ENCODE peak calls at places on chromosomes 7 and 10, in ten cellular contexts. D is lower lobe of right lung, V is upper lobe of right lung, N is GM13976, I is natural killer cell, F is type B pancreatic cell, E is HepG2, O is RWPE1, Z is BJ, C is body of pancreas. Q is an unnamed sample.

GRCh38 chr10:63375458-63375857 is 90.3 kb downstream of the JMJD1C start:
- DNase-seq in N (no peak), D (no peak), I (no peak), O (no peak), Z (no peak), E (no peak), C (no peak), F (no peak), V (no peak), Q (no peak)

GRCh38 chr7:56007167-56007652 is 42.8 kb downstream of the NIPSNAP2 start:
- DNase-seq in F (no peak), N (no peak), D (no peak), E (peak; percentile 99), V (no peak), C (no peak), Z (no peak), O (peak; percentile 26), I (no peak), Q (peak; percentile 59)

GRCh38 chr10:74189999-74190421 is 39.0 kb downstream of the ADK start:
- DNase-seq in C (peak; percentile 17), I (no peak), V (no peak), F (no peak), N (peak; percentile 47), O (peak; percentile 77), E (peak; percentile 69), Z (peak; percentile 93), D (no peak), Q (no peak)

GRCh38 chr10:110918633-110919348 is at the start of gene BBIP1:
- DNase-seq in N (peak; percentile 93), V (no peak), O (peak; percentile 97), D (no peak), F (peak; percentile 92), I (peak; percentile 81), E (peak; percentile 99), C (no peak), Z (peak; percentile 100), Q (peak; percentile 94)

GRCh38 chr10:33735463-33735862 is 401.0 kb upstream of the NRP1 start:
- DNase-seq in Z (peak; percentile 4), C (no peak), E (no peak), D (no peak), F (no peak), I (no peak), N (no peak), O (no peak), V (no peak), Q (no peak)

GRCh38 chr10:61987951-61988379 is 86.5 kb downstream of the ARID5B start:
- DNase-seq in I (no peak), Z (no peak), C (no peak), D (no peak), V (no peak), E (no peak), N (peak; percentile 68), O (no peak), F (no peak), Q (no peak)

GRCh38 chr7:158782638-158783490 is 46.4 kb downstream of the ESYT2 start:
- DNase-seq in D (peak; percentile 54), I (no peak), Z (peak; percentile 16), O (peak; percentile 21), F (no peak), E (peak; percentile 15), C (peak; percentile 28), V (no peak), N (no peak), Q (no peak)

GRCh38 chr10:124685251-124685650 is 58.9 kb downstream of the FAM53B start:
- DNase-seq in C (peak; percentile 26), F (no peak), Z (no peak), N (no peak), I (no peak), D (peak; percentile 77), E (no peak), V (peak; percentile 76), O (no peak), Q (no peak)

GRCh38 chr10:49505589-49505988 is 33.3 kb downstream of the ERCC6 start:
- DNase-seq in N (no peak), V (no peak), C (no peak), I (no peak), O (no peak), E (no peak), F (no peak), D (no peak), Z (no peak), Q (no peak)

GRCh38 chr10:49502358-49502757 is 36.6 kb downstream of the ERCC6 start:
- DNase-seq in D (no peak), I (no peak), E (no peak), F (no peak), N (no peak), Z (no peak), O (no peak), V (no peak), C (no peak), Q (no peak)

GRCh38 chr10:49504528-49504927 is 34.4 kb downstream of the ERCC6 start:
- DNase-seq in F (no peak), N (no peak), Z (no peak), O (no peak), V (no peak), E (no peak), C (no peak), I (no peak), D (no peak), Q (no peak)

GRCh38 chr10:49508249-49508648 is 30.7 kb downstream of the ERCC6 start:
- DNase-seq in Z (no peak), D (no peak), O (no peak), V (no peak), C (no peak), E (no peak), N (no peak), F (no peak), I (no peak), Q (no peak)

DNA sequence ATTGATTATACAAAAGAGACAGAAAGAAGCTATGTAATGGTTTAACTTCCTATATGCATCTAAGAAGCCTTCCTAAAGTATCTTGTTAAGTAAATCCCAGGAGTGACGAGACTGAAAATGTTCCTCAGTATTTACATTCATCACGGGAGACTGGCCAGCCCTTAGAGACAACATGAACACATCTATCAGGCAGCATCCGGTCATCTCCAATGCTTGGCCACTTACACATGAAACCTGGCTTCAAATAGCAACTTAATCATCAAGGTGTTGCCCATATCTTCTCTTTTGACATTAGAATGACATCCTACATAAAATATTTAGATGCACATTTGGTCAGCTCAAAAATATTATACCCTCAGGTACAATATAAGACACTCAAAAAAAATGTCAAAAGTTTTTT is 33.8 kb downstream of the ERCC6 start:
- DNase-seq in V (no peak), N (no peak), F (no peak), E (no peak), O (no peak), I (no peak), C (no peak), Z (no peak), D (no peak), Q (no peak)
- TF ChIP-seq CTCF in V (no peak), N (no peak), F (no peak), E (no peak), O (no peak), I (no peak), C (no peak), Z (no peak), D (no peak), Q (no peak)

GRCh38 chr7:132390705-132391104 is 185.6 kb downstream of the PLXNA4 start:
- DNase-seq in N (no peak), D (no peak), F (no peak), V (no peak), E (no peak), Z (no peak), C (no peak), O (no peak), I (no peak), Q (no peak)

GRCh38 chr7:132392713-132393112 is 183.6 kb downstream of the PLXNA4 start:
- DNase-seq in C (no peak), E (no peak), D (no peak), I (no peak), Z (no peak), V (no peak), N (no peak), O (no peak), F (no peak), Q (no peak)

GRCh38 chr7:132393789-132394261 is 182.4 kb downstream of the PLXNA4 start:
- DNase-seq in E (no peak), F (no peak), N (no peak), D (no peak), Z (no peak), V (no peak), I (no peak), O (no peak), C (peak; percentile 51), Q (no peak)

GRCh38 chr7:132395375-132395774 is 180.9 kb downstream of the PLXNA4 start:
- DNase-seq in E (no peak), F (no peak), O (no peak), Z (no peak), C (no peak), D (no peak), V (no peak), N (no peak), I (no peak), Q (no peak)

GRCh38 chr7:132394283-132395003 is 181.8 kb downstream of the PLXNA4 start:
- DNase-seq in V (no peak), O (no peak), I (peak; percentile 21), E (no peak), C (no peak), N (peak; percentile 27), Z (no peak), F (no peak), D (no peak), Q (no peak)
- TF ChIP-seq CTCF in V (peak; percentile 36), O (no peak), I (peak; percentile 79), E (peak; percentile 18), C (no peak), N (no peak), Z (peak; percentile 5), F (peak; percentile 36), D (peak; percentile 22), Q (no peak)

DNA sequence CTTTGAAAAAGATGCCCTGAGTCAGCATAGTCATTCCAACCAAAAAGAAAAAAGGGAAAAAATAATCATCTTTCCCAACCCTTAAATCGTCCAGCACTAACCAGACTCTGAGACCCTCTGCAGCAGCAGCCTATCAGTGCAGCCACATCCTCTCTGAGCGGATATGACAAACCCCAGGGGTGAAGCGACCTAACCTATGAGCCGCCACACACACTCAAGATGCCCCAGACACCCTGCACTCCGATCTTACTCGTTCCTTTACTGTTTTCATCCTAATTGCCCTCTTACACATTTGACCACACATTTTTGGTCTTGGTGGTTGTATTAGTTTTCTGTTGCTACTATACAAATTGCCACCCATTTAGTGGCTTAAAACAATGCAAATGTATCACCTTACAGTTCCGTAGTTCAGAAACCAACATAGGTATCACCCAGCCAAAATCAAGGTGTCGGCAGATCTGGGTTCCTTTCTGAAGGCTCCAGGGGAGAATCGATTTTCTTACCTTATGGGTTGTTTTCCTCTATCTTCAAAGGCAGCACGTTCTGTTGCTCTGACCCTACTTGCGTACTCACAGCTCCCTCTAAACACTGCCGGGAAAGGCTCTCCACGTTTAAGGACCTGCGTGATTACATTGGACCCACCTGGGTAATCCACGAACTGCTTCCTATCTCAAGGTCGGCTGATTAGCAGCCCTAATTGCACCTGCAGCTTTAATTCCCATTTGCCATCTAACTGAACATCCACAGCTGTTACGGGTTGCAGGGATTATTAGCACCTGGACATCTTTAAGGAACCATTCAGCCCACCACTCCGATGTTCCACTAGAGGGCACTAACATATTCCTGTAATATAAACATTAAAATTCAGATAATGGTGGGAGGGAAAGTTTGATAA is 37.3 kb upstream of the PRSS1 start:
- DNase-seq in D (no peak), C (peak; percentile 73), Z (no peak), N (no peak), V (no peak), O (peak; percentile 8), F (no peak), E (no peak), I (peak; percentile 33), Q (no peak)
- TF ChIP-seq CTCF in D (peak; percentile 47), C (peak; percentile 72), Z (peak; percentile 68), N (peak; percentile 44), V (peak; percentile 51), O (peak; percentile 63), F (peak; percentile 71), E (peak; percentile 24), I (peak; percentile 73), Q (peak; percentile 56)

DNA sequence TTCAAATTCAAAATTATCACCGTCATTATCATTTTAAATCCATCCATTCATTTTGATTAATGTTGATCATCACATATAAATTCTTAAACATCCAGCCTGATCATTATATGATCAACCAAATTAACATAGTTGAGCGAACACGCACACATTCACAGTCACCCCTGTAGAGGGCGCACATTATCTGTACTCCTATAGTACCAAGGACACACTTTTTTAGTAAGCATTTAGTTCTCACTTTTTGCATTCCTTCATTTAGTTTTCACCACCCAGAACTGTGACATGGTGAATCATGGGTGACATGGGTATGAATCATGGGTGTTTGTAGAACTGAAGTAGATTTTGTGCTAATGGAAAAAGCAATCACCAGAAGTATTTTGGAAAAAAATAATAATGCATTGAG is 26.0 kb upstream of the ZNF735 start:
- DNase-seq in E (no peak), I (no peak), N (no peak), F (no peak), O (no peak), V (no peak), D (no peak), Z (no peak), C (no peak), Q (no peak)
- TF ChIP-seq CTCF in E (no peak), I (no peak), N (no peak), F (no peak), O (no peak), V (peak; percentile 47), D (peak; percentile 41), Z (peak; percentile 14), C (no peak), Q (peak; percentile 16)